ENCODE peak calls at places on chromosome 22, in six cellular contexts. E, N, I, R, M and U are unnamed samples.

GRCh38 chr22:27581688-27582087 is 219.9 kb downstream of the MN1 start:
- DNase-seq in I (peak; percentile 78), M (no peak), R (no peak), E (no peak), N (no peak), U (peak; percentile 55)

GRCh38 chr22:21734540-21735197 is 925 bp downstream of the YPEL1 start:
- DNase-seq in R (no peak), N (no peak), E (no peak), M (no peak), I (no peak), U (no peak)

GRCh38 chr22:31935961-31936635 is 8.2 kb upstream of the YWHAH start:
- DNase-seq in I (no peak), N (no peak), M (peak; percentile 16), R (no peak), E (no peak), U (no peak)

GRCh38 chr22:37774728-37775127 is 33.0 kb upstream of the GCAT start:
- DNase-seq in N (no peak), E (no peak), R (no peak), M (no peak), I (no peak), U (no peak)

GRCh38 chr22:45828836-45829235 is 148.1 kb downstream of the WNT7B start:
- DNase-seq in N (no peak), R (no peak), M (no peak), E (no peak), I (no peak), U (peak; percentile 37)

GRCh38 chr22:38081941-38082828 is 1.8 kb downstream of the SLC16A8 start:
- DNase-seq in I (no peak), E (no peak), N (no peak), R (no peak), M (no peak), U (no peak)

GRCh38 chr22:19714320-19715252 is at the start of gene SEPTIN5:
- DNase-seq in I (no peak), N (no peak), M (no peak), E (no peak), R (no peak), U (no peak)

GRCh38 chr22:48473202-48473601 is 1354.5 kb downstream of the BRD1 start:
- DNase-seq in I (no peak), N (no peak), R (no peak), E (no peak), M (no peak), U (no peak)

GRCh38 chr22:37340331-37341262 is 58.3 kb downstream of the CYTH4 start:
- DNase-seq in N (no peak), I (no peak), E (no peak), R (no peak), M (no peak), U (no peak)

GRCh38 chr22:24409707-24410106 is 17.7 kb upstream of the ADORA2A start:
- DNase-seq in M (no peak), N (no peak), E (peak; percentile 38), R (no peak), I (no peak), U (peak; percentile 36)

GRCh38 chr22:28051787-28052356 is 132.8 kb upstream of the PITPNB start:
- DNase-seq in M (peak; percentile 82), I (peak; percentile 80), N (peak; percentile 59), R (peak; percentile 24), E (peak; percentile 40), U (peak; percentile 75)

GRCh38 chr22:36252754-36253522 is at the start of gene APOL1:
- DNase-seq in N (no peak), R (no peak), E (peak; percentile 56), I (no peak), M (peak; percentile 74), U (peak; percentile 57)

GRCh38 chr22:47188337-47189055 is 426.0 kb downstream of the TBC1D22A start:
- DNase-seq in I (no peak), R (no peak), N (no peak), M (peak; percentile 40), E (no peak), U (no peak)

GRCh38 chr22:28547132-28547842 is 132.4 kb downstream of the TTC28 start:
- DNase-seq in E (peak; percentile 51), N (no peak), I (peak; percentile 77), M (no peak), R (peak; percentile 35), U (peak; percentile 33)

GRCh38 chr22:46801331-46801811 is 38.9 kb downstream of the TBC1D22A start:
- DNase-seq in E (no peak), I (no peak), N (no peak), R (no peak), M (no peak), U (no peak)

GRCh38 chr22:29313126-29314071 is 2.1 kb downstream of the RASL10A start:
- DNase-seq in M (peak; percentile 67), R (no peak), N (no peak), E (no peak), I (peak; percentile 65), U (peak; percentile 68)

GRCh38 chr22:27801616-27802388 is at the start of gene MN1:
- DNase-seq in I (peak; percentile 58), E (peak; percentile 29), M (peak; percentile 72), N (no peak), R (no peak), U (peak; percentile 54)

GRCh38 chr22:34454598-34454997 is 534.3 kb upstream of the LARGE1 start:
- DNase-seq in I (no peak), N (no peak), E (no peak), M (no peak), R (no peak), U (no peak)

GRCh38 chr22:17086301-17086700 is 1.5 kb downstream of the IL17RA start:
- DNase-seq in I (no peak), N (no peak), R (no peak), M (peak; percentile 60), E (no peak), U (no peak)

GRCh38 chr22:21659864-21660525 is 5.8 kb upstream of the PPIL2 start:
- DNase-seq in E (no peak), N (no peak), R (no peak), I (no peak), M (no peak), U (no peak)

GRCh38 chr22:36873614-36874308 is 13.0 kb downstream of the NCF4 start:
- DNase-seq in E (peak; percentile 90), R (no peak), M (peak; percentile 80), I (peak; percentile 90), N (peak; percentile 33), U (peak; percentile 78)

GRCh38 chr22:35215993-35216392 is 41.3 kb upstream of the HMGXB4 start:
- DNase-seq in N (no peak), I (no peak), M (no peak), R (no peak), E (no peak), U (no peak)

GRCh38 chr22:46072981-46073682 is 77.2 kb upstream of the PPARA start:
- DNase-seq in R (no peak), M (peak; percentile 39), N (no peak), E (no peak), I (no peak), U (no peak)

DNA sequence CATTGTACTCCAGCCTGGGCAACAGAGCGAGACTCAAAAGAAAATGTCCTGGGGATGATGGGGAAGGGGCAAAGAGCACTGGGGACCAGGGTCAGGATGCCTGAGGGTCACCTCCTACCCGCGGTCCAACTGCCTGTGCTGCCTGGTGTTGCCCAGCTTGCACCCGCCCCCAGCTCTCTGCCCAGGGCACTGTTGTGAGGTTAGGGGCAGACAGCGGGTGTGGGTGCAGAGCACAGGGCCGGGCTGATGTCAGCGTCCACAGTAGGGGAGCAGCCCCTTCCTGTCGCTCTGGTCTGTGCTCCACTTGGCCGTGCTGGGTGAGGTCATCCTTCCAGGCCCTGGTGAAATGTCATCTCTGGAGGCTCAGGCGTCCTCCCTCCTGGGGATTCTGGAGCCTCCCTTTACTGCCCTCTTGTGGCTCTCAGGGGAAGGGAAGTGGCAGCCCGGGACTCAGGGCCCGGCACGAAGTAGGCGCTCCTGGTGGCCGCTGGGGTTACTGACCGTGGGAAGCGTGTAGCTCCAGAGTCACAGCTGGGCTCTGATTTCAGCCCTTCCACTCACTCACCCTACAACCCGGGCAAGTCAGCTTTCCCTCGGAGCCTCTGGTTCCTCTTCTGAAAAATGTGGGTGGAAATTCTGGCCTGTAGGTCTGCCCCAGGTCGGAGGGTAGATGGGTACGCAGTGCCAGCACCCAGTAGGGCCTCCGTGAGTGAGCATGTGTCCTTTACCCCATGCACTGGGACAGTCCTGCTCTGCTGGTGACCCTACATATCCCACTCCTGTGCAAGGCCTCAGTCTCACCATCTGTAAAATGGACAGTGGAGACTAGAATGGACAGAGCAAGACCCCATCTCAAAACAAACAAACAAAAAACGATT is 17.3 kb upstream of the PRR5 start:
- DNase-seq in I (peak; percentile 94), R (no peak), N (peak; percentile 90), M (peak; percentile 90), E (peak; percentile 85), U (peak; percentile 93)
- H3K4me3 ChIP-seq in I (no peak overlapping the region), R (no peak overlapping the region), N (no peak overlapping the region), M (no peak overlapping the region), E (no peak overlapping the region), U (no peak overlapping the region)

GRCh38 chr22:49749885-49750510 is 77.7 kb downstream of the BRD1 start:
- DNase-seq in E (no peak), I (no peak), R (no peak), M (peak; percentile 48), N (no peak), U (no peak)
- H3K4me3 ChIP-seq in E (no peak overlapping the region), I (no peak overlapping the region), R (no peak overlapping the region), M (no peak overlapping the region), N (no peak overlapping the region), U (no peak overlapping the region)

GRCh38 chr22:30654361-30654760 is 13.3 kb downstream of the DUSP18 start:
- DNase-seq in N (no peak), E (no peak), I (no peak), M (no peak), R (no peak), U (no peak)

GRCh38 chr22:30649430-30650007 is 13.9 kb downstream of the SLC35E4 start:
- DNase-seq in M (no peak), N (peak; percentile 63), E (peak; percentile 88), I (peak; percentile 46), R (no peak), U (peak; percentile 62)

GRCh38 chr22:30647536-30647935 is 12.0 kb downstream of the SLC35E4 start:
- DNase-seq in E (no peak), M (no peak), I (no peak), N (no peak), R (no peak), U (no peak)

GRCh38 chr22:30648825-30649224 is 13.2 kb downstream of the SLC35E4 start:
- DNase-seq in I (no peak), R (no peak), M (no peak), E (no peak), N (no peak), U (no peak)

DNA sequence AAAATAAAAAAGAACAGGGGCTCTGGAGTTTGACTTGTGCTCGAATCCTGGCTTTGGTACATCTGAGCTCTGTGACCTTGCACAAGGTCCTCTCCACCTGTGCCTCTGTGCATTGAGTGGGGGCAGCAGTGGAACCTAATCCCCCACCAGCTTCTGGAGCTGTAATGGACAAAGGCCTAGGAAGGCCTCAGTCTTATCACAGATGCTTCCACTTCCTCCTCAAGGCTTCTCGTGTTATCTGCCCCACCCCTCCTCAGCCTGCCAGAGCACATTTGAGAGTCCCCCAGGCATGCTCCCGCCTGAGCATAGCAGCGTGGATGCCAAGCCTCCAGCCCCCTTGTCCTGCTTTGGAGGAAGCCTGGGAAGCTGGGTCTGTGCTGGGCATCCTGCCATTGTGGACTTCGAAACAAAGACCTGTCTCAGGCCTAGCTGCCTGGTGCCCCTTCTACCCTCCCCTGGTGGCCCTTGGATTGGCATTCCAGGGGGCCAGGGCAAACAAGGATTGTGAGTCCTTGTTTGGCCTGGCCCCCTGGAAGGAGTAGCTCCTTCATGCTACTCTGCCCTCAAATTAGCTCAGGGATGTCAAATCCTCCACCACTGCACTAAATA is 15.0 kb downstream of the SLC35E4 start:
- DNase-seq in M (no peak), N (no peak), I (no peak), R (no peak), E (no peak), U (no peak)
- H3K4me3 ChIP-seq in M (no peak overlapping the region), N (no peak overlapping the region), I (no peak overlapping the region), R (no peak overlapping the region), E (no peak overlapping the region), U (no peak overlapping the region)

GRCh38 chr22:39906207-39906606 is 5.3 kb downstream of the GRAP2 start:
- DNase-seq in I (no peak), N (no peak), R (no peak), M (no peak), E (no peak), U (no peak)
- H3K4me3 ChIP-seq in I (no peak overlapping the region), N (no peak overlapping the region), R (no peak overlapping the region), M (peak overlapping the region; percentile 31), E (no peak overlapping the region), U (no peak overlapping the region)